ENCODE peak calls at places on chromosomes 16 and 17, in four cellular contexts. Y, T, K and W are unnamed samples.

GRCh38 chr17:66283296-66283934 is 19.0 kb upstream of the PRKCA start:
- DNase-seq in Y (no peak), T (no peak), K (no peak), W (no peak)

GRCh38 chr17:2903193-2903974 is 107.1 kb downstream of the RAP1GAP2 start:
- DNase-seq in Y (no peak), T (no peak), K (no peak), W (no peak)

GRCh38 chr16:86733526-86734254 is 155.3 kb downstream of the FOXL1 start:
- DNase-seq in Y (no peak), T (no peak), K (no peak), W (no peak)

GRCh38 chr17:29927546-29927945 is 2.5 kb downstream of the SSH2 start:
- DNase-seq in Y (no peak), T (no peak), K (no peak), W (no peak)

GRCh38 chr16:24423332-24423731 is 116.0 kb upstream of the RBBP6 start:
- DNase-seq in Y (no peak), T (peak; percentile 13), K (no peak), W (no peak)

GRCh38 chr16:48602357-48603014 is 7.5 kb downstream of the N4BP1 start:
- DNase-seq in Y (no peak), T (no peak), K (no peak), W (no peak)

GRCh38 chr16:22843122-22843521 is 29.2 kb downstream of the HS3ST2 start:
- DNase-seq in Y (no peak), T (no peak), K (no peak), W (no peak)

GRCh38 chr17:30788918-30789317 is 35.6 kb downstream of the CRLF3 start:
- DNase-seq in Y (no peak), T (no peak), K (no peak), W (no peak)

GRCh38 chr17:53924530-53925455 is 102.1 kb downstream of the KIF2B start:
- DNase-seq in Y (no peak), T (no peak), K (no peak), W (no peak)

GRCh38 chr17:39306509-39307212 is 80.9 kb upstream of the STAC2 start:
- DNase-seq in Y (no peak), T (no peak), K (peak; percentile 48), W (no peak)

GRCh38 chr16:26765087-26765486 is 301.6 kb upstream of the C16orf82 start:
- DNase-seq in Y (no peak), T (no peak), K (peak; percentile 10), W (no peak)

GRCh38 chr17:75288784-75289121 is 480 bp downstream of the SLC25A19 start:
- DNase-seq in Y (no peak), T (peak; percentile 51), K (peak; percentile 78), W (no peak)

GRCh38 chr17:75822119-75822799 is 21.9 kb downstream of the UNC13D start:
- DNase-seq in Y (no peak), T (peak; percentile 46), K (peak; percentile 58), W (no peak)

GRCh38 chr16:63714876-63715275 is 1407.0 kb downstream of the CDH11 start:
- DNase-seq in Y (no peak), T (no peak), K (no peak), W (no peak)

GRCh38 chr16:80176114-80176513 is 364.7 kb upstream of the DYNLRB2 start:
- DNase-seq in Y (no peak), T (peak; percentile 58), K (no peak), W (no peak)

GRCh38 chr16:23498863-23499262 is 11.4 kb downstream of the GGA2 start:
- DNase-seq in Y (no peak), T (no peak), K (no peak), W (no peak)

GRCh38 chr17:82045916-82046484 is 5.6 kb downstream of the RFNG start:
- DNase-seq in Y (no peak), T (no peak), K (no peak), W (no peak)

DNA sequence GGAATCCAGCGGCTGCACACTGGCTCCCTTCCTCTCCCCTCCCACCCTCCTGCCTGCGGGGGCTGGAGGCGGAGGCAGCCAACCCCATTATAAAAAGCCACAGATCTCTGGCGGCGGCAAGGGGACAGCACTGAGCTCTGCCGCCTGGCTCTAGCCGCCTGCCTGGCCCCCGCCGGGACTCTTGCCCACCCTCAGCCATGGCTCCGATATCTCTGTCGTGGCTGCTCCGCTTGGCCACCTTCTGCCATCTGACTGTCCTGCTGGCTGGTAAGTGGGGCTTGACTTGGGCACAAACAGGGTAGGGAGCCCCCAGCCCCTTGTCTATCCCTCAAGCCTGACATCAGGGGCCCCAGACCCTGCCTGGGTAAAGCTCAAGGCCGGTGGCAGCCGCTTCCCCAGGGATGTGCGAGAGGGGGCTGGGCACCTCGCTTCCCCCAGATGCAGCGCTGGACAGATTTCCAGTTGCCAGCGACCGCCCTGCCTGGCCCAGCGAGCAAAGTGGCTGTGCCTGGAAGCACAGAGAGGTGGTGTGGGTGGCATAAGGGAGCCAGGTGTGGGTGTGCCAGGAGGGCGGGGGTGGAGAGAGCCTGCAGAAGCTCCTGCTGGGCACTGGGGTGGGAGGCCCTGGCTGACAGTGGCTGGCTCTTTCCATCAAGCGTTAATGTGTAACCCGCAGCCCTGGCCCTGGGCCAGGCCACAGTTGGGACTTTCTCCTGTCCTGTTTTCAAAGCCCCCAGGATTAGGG is at the start of gene CX3CL1:
- DNase-seq in Y (no peak), T (no peak), K (no peak), W (peak; percentile 95)
- TF ChIP-seq CTCF in Y (peak; percentile 13), T (no peak), K (no peak), W (peak; percentile 48)

DNA sequence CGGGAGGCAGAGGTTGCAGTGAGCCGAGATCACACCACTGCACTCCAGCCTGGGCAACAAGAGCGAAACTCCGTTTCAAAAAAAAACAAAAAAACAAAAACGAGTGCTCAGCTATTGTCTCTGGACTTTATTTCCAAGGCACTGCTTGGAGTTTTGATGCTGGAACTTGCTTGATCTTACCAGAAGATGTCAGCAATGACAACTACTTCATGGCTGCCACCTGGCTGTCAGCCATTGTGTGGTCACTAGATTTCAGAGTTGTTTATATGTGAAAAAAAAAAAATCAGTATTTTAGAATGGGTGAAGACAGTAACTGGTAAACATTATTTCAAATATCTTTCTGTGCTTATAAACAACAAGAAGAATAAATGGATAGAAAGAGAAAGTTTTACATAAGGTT is 26.3 kb upstream of the OR4D1 start:
- DNase-seq in Y (no peak), T (peak; percentile 57), K (peak; percentile 39), W (no peak)
- TF ChIP-seq CTCF in Y (no peak), T (peak; percentile 35), K (peak; percentile 67), W (no peak)

GRCh38 chr16:67562918-67563707 is 787 bp downstream of the CTCF start:
- DNase-seq in Y (no peak), T (peak; percentile 48), K (peak; percentile 87), W (peak; percentile 77)
- TF ChIP-seq CTCF in Y (peak; percentile 1), T (no peak), K (peak; percentile 54), W (peak; percentile 24)

DNA sequence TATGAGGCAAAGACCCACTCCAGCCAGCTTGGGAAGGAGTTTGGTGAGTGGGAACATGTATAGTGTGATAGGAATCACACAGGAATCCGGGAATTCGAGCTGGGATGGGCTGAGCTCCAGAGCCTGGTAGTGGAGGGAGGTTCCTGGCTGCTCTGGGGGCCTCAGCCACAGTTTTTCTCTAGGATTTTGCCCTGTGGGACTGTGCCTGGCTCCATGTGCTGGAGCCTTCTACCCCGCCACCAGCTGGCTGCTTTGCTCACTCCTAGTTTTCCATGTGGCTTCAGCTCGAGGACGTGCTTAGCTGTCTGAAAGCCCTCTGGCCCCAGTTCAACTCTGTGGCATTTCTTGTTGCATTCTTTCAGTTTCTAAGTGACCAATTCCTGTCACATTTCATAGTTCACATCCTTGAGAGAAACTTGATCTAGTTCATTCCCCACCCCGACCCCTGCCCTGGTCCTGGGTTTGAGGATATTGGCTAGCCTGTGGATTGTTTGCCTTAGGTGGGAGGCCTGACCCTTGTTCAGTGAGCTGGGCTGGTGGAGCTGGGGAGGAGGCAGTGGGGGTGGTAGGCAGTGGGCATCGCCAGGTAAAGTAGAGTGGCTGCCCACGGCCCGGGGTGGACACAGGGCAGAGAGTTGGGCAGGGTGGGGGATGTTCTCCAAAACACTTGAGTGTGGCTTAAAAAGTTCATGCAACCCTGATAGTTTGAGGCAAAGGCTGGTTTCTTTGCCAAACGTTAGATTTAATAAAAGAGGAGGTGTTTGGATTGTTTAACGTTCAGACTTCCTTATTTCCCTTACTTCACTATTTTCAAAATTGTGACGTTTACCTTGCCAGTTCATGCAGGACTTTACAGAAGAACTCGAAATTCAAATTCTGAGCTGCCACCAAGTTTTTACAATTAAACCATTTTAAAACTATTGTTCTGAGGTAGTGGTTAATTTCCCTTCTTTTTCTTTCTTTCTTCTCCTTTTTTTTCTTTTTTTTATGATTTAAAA is 5.2 kb downstream of the SEC14L1 start:
- DNase-seq in Y (no peak), T (no peak), K (peak; percentile 46), W (no peak)
- TF ChIP-seq CTCF in Y (peak; percentile 39), T (no peak), K (no peak), W (no peak)

GRCh38 chr17:17779015-17779611 is 57.7 kb downstream of the SREBF1 start:
- DNase-seq in Y (no peak), T (no peak), K (no peak), W (no peak)

GRCh38 chr17:17781591-17782424 is 55.0 kb downstream of the SREBF1 start:
- DNase-seq in Y (no peak), T (peak; percentile 37), K (no peak), W (no peak)

GRCh38 chr17:17782425-17783120 is 54.2 kb downstream of the SREBF1 start:
- DNase-seq in Y (no peak), T (peak; percentile 11), K (peak; percentile 52), W (no peak)

GRCh38 chr17:17783121-17783824 is 53.5 kb downstream of the SREBF1 start:
- DNase-seq in Y (no peak), T (peak; percentile 58), K (peak; percentile 93), W (no peak)

DNA sequence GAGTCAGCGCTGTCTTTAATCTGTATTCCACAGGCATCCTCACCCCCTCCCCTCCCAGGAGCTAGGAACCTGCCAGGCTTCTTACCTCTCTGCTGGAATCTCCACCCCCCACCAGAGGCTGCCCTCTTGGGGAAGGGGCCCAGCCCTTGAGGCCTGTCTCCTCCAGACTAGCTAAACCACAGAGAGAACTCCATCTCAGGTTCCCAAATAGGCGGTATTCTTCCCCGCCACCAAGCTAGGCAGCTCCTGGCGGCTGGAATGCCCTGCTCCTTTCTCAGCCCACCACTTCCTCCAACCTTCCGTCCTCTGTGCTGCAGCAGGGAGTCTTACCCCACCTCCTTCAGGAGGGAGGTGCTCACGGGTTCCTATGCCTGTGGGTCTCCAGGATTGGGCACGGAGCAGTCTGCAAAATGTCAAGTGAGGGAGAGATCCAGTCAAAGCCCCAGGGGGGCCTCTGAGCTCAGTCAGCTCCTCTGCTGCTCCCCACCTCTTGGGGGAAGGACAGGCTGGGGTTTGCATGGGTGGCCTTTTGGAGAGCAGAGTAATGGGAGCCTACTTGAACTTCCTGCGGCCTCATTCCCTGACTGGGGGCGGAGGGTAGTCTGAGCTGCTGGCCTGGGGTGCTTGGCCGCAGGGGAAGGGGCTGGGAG is 55.7 kb downstream of the SREBF1 start:
- DNase-seq in Y (peak; percentile 18), T (no peak), K (no peak), W (peak; percentile 68)
- TF ChIP-seq CTCF in Y (peak; percentile 64), T (no peak), K (no peak), W (no peak)

GRCh38 chr16:71894229-71894920 is 956 bp upstream of the IST1 start:
- DNase-seq in Y (no peak), T (peak; percentile 72), K (peak; percentile 43), W (no peak)
- TF ChIP-seq CTCF in Y (peak; percentile 14), T (no peak), K (peak; percentile 41), W (no peak)